ENCODE peak calls at places on chromosomes 12 and 14, in eight cellular contexts. B, U, A, T, K, J, W and X are unnamed samples.

GRCh38 chr12:59839514-59839913 is 243.7 kb downstream of the SLC16A7 start:
- DNase-seq in B (no peak), U (no peak), A (no peak), T (no peak), K (no peak), J (no peak), W (no peak), X (no peak)

GRCh38 chr14:104155513-104155912 is 17.1 kb downstream of the KIF26A start:
- DNase-seq in B (no peak), U (no peak), A (no peak), T (no peak), K (no peak), J (no peak), W (no peak), X (no peak)

GRCh38 chr12:115129727-115130126 is 445.8 kb upstream of the TBX3 start:
- DNase-seq in B (peak; percentile 61), U (no peak), A (no peak), T (no peak), K (no peak), J (no peak), W (no peak), X (no peak)

GRCh38 chr12:80186727-80187217 is 87.4 kb downstream of the OTOGL start:
- DNase-seq in B (peak; percentile 48), U (peak; percentile 24), A (peak; percentile 82), T (no peak), K (peak; percentile 56), J (peak; percentile 71), W (peak; percentile 92), X (peak; percentile 57)

GRCh38 chr12:2639020-2639298 is 155.8 kb upstream of the FKBP4 start:
- DNase-seq in B (no peak), U (no peak), A (no peak), T (no peak), K (no peak), J (no peak), W (no peak), X (no peak)

GRCh38 chr12:18261273-18261672 is at the start of gene PIK3C2G:
- DNase-seq in B (no peak), U (no peak), A (peak; percentile 62), T (no peak), K (no peak), J (no peak), W (no peak), X (no peak)

GRCh38 chr12:46219892-46220655 is 48.8 kb downstream of the SLC38A1 start:
- DNase-seq in B (no peak), U (peak; percentile 87), A (peak; percentile 82), T (peak; percentile 59), K (no peak), J (no peak), W (no peak), X (no peak)

GRCh38 chr14:74459981-74460380 is 33.1 kb downstream of the NPC2 start:
- DNase-seq in B (no peak), U (no peak), A (no peak), T (no peak), K (no peak), J (no peak), W (no peak), X (no peak)

GRCh38 chr12:116015525-116015924 is 262.0 kb downstream of the MED13L start:
- DNase-seq in B (no peak), U (no peak), A (peak; percentile 31), T (no peak), K (no peak), J (no peak), W (peak; percentile 54), X (peak; percentile 31)

GRCh38 chr12:67386869-67387570 is 117.9 kb downstream of the CAND1 start:
- DNase-seq in B (no peak), U (no peak), A (no peak), T (no peak), K (no peak), J (no peak), W (no peak), X (no peak)

GRCh38 chr12:21666722-21667121 is 9.1 kb upstream of the LDHB start:
- DNase-seq in B (no peak), U (no peak), A (no peak), T (no peak), K (no peak), J (no peak), W (no peak), X (no peak)

GRCh38 chr12:32365473-32366064 is 33.8 kb upstream of the FGD4 start:
- DNase-seq in B (peak; percentile 66), U (peak; percentile 27), A (peak; percentile 62), T (no peak), K (peak; percentile 70), J (peak; percentile 51), W (peak; percentile 86), X (peak; percentile 59)

GRCh38 chr12:130336723-130337475 is 788 bp upstream of the PIWIL1 start:
- DNase-seq in B (no peak), U (no peak), A (no peak), T (no peak), K (no peak), J (no peak), W (no peak), X (no peak)

GRCh38 chr12:40192704-40193255 is 32.0 kb upstream of the LRRK2 start:
- DNase-seq in B (no peak), U (no peak), A (no peak), T (no peak), K (no peak), J (no peak), W (no peak), X (peak; percentile 52)

GRCh38 chr12:79455314-79455713 is 235.4 kb downstream of the PAWR start:
- DNase-seq in B (no peak), U (no peak), A (no peak), T (no peak), K (no peak), J (no peak), W (no peak), X (no peak)

GRCh38 chr14:22812744-22813143 is 2.5 kb downstream of the SLC7A7 start:
- DNase-seq in B (no peak), U (no peak), A (no peak), T (no peak), K (no peak), J (no peak), W (peak; percentile 57), X (no peak)

GRCh38 chr12:123085730-123086487 is 65.0 kb downstream of the PITPNM2 start:
- DNase-seq in B (peak; percentile 67), U (no peak), A (peak; percentile 94), T (peak; percentile 88), K (no peak), J (no peak), W (no peak), X (no peak)

GRCh38 chr12:100266802-100267602 is at the start of the genes DEPDC4 and SCYL2:
- DNase-seq in B (peak; percentile 98), U (peak; percentile 93), A (peak; percentile 99), T (peak; percentile 94), K (peak; percentile 95), J (peak; percentile 95), W (peak; percentile 96), X (peak; percentile 90)

GRCh38 chr12:112711026-112711425 is 80.5 kb upstream of the RPH3A start:
- DNase-seq in B (no peak), U (no peak), A (no peak), T (no peak), K (no peak), J (no peak), W (no peak), X (no peak)

DNA sequence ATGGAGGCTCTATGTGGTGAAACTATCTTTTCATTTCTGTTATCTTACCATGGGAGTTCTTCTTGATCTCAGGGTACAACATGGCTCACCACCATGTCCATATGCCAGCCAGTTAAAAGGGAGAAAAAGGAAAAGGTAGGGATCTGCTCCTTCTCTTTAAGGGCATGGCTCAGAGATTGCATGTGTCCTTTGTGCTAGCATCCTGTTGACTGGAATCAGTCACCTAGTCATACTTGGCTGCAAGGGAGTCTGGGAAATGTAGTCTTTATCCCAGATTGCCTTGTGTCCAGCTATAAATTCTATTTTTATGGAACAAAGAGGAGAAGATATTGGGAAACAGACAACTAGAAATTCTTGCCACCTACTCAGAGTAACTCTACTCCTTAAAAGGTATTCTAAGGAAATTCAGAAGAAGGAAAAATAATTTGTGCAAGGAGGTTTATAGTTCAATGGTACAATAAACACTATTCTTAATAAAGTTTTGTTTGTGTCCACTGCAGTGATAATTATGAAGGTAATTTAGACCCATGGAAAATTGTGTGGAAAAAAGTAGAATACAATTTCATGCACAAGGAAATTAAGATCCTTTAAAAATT is 86.4 kb upstream of the RPH3A start:
- DNase-seq in B (no peak), U (no peak), A (peak; percentile 3), T (no peak), K (no peak), J (no peak), W (peak; percentile 76), X (no peak)
- H3K4me3 ChIP-seq in B (no peak overlapping the region), U (no peak overlapping the region), A (no peak overlapping the region), T (no peak overlapping the region), K (no peak overlapping the region), J (no peak overlapping the region), W (no peak overlapping the region), X (no peak overlapping the region)

GRCh38 chr12:49109631-49110172 is 945 bp downstream of the LMBR1L start:
- DNase-seq in B (no peak), U (no peak), A (no peak), T (no peak), K (no peak), J (no peak), W (no peak), X (no peak)
- H3K4me3 ChIP-seq in B (peak overlapping the region; percentile 92), U (peak overlapping the region; percentile 92), A (peak overlapping the region; percentile 98), T (peak overlapping the region; percentile 66), K (peak overlapping the region; percentile 91), J (peak overlapping the region; percentile 100), W (peak overlapping the region; percentile 90), X (peak overlapping the region; percentile 88)

DNA sequence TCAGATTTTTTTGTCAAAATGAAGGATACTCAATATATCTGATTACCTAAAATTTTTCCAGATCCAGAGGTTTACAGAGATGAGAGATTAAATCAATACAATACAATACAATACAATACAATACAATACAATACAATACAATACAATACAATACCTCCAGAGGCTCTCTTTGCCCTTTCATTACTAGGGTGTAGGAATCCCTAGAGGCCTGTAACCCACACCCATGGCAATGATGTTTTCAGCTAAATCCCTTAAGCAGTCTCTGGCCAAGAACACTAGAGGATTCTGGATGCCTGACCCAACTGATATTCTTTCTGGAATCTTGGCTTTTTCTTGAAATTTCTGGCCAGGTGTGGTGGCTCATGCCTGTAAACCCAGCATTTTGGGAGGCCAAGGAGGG is 23.7 kb upstream of the AEBP2 start:
- DNase-seq in B (no peak), U (no peak), A (no peak), T (no peak), K (no peak), J (no peak), W (no peak), X (no peak)
- H3K4me3 ChIP-seq in B (no peak overlapping the region), U (no peak overlapping the region), A (no peak overlapping the region), T (no peak overlapping the region), K (no peak overlapping the region), J (no peak overlapping the region), W (no peak overlapping the region), X (no peak overlapping the region)

DNA sequence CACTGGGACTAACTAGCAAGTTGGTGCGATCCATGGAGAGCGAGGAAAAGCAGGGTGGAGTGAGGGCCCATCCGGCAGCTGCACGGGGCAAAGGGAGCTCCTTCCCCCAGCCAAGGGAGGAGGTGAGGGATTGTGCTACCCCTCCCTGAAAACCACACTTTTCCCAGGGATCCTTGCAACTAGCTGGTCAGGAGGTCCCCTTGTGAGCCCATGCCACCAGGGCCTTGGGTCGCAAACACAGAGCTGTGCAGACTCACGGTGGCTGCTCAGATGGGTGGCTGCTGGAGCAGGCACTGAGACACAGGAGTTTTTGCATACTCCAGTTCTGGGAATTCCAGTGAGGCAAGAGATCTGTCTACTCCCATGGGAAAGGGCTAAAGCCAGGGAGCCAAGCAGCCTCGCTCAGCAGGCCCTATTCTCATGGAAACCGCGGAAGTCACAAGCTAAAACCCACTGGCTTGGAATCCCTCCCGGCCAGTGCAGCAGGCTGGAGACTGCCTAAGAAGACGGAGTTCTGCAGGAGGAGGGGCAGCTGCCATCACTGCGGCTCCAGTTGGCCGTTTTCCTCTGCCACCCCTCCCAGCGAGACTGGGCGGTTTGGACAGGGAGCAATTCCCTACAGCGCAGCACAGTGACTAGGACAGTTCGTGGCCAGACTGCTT is 10.9 kb upstream of the ZNF705A start:
- DNase-seq in B (no peak), U (no peak), A (peak; percentile 4), T (no peak), K (peak; percentile 5), J (peak; percentile 63), W (peak; percentile 82), X (no peak)
- H3K4me3 ChIP-seq in B (no peak overlapping the region), U (no peak overlapping the region), A (no peak overlapping the region), T (no peak overlapping the region), K (no peak overlapping the region), J (no peak overlapping the region), W (no peak overlapping the region), X (no peak overlapping the region)